ENCODE peak calls at places on chromosome 4, in four cellular contexts. V, F, T and A are unnamed samples.

GRCh38 chr4:111695677-111696076 is 449.6 kb upstream of the FAM241A start:
- DNase-seq in T (no peak), F (no peak), V (no peak), A (no peak)

GRCh38 chr4:70382691-70383181 is at the start of gene SMR3B:
- DNase-seq in V (no peak), T (no peak), F (no peak), A (no peak)

GRCh38 chr4:151565583-151565982 is 156.6 kb downstream of the FHIP1A start:
- DNase-seq in V (no peak), F (no peak), T (no peak), A (no peak)

GRCh38 chr4:5638316-5638715 is 70.0 kb downstream of the EVC2 start:
- DNase-seq in V (peak; percentile 89), T (no peak), F (no peak), A (peak; percentile 88)

GRCh38 chr4:124386163-124386562 is 326.4 kb downstream of the ANKRD50 start:
- DNase-seq in V (peak; percentile 2), F (no peak), T (no peak), A (no peak)

GRCh38 chr4:14115106-14115505 is 487.6 kb upstream of the BOD1L1 start:
- DNase-seq in T (no peak), V (no peak), F (no peak), A (no peak)

GRCh38 chr4:128942547-128942946 is 133.0 kb downstream of the JADE1 start:
- DNase-seq in V (peak; percentile 18), T (no peak), F (no peak), A (no peak)

GRCh38 chr4:2285665-2286381 is 23.9 kb upstream of the MXD4 start:
- DNase-seq in T (peak; percentile 58), F (no peak), V (no peak), A (peak; percentile 50)

GRCh38 chr4:122997463-122998101 is 75.2 kb upstream of the NUDT6 start:
- DNase-seq in T (no peak), F (no peak), V (no peak), A (no peak)

GRCh38 chr4:67346654-67347053 is 198.6 kb downstream of the CENPC start:
- DNase-seq in V (no peak), F (no peak), T (no peak), A (no peak)

GRCh38 chr4:143773998-143774898 is 73.8 kb upstream of the FREM3 start:
- DNase-seq in F (peak; percentile 54), V (peak; percentile 62), T (peak; percentile 54), A (no peak)

GRCh38 chr4:152220201-152220666 is 315.7 kb downstream of the FBXW7 start:
- DNase-seq in T (no peak), V (peak; percentile 41), F (no peak), A (peak; percentile 66)

DNA sequence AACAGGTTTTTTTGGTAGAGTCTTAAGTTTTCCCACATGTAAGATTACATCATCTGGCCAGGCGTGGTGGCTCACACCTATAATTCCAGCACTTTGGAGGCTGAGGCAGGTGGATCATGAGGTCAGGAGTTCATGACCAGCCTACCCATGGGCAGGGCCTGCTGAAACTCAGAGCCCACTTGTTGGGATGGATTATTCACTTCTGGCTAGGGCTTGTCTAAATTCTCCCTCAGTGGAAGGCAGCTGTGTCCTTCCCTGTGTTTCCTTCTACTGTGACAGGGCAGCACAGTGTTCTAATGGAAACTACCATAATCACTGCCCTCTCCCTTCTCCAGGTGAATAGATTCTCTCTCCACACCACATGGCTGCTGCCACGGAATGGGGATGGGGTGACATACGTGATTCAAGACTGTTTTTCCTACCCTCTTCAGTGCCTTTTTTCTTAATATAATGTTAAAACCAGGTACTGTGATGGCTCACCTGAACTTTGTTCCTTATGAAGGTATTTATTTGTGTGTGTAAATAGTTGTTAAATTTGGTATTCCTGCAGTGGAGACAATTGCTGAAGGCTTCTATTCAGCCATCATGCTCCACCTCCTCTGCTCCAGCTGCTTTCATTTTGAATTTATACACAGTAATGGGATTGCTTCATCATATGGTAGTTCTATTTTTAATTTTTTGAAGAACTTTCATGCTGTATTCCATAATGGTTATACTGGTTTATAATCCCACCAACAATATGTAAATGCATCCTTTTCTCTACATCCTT is 287.2 kb upstream of the HS3ST1 start:
- DNase-seq in F (no peak), T (no peak), V (no peak), A (no peak)
- TF ChIP-seq CTCF in F (no peak), T (no peak), V (no peak), A (no peak)

DNA sequence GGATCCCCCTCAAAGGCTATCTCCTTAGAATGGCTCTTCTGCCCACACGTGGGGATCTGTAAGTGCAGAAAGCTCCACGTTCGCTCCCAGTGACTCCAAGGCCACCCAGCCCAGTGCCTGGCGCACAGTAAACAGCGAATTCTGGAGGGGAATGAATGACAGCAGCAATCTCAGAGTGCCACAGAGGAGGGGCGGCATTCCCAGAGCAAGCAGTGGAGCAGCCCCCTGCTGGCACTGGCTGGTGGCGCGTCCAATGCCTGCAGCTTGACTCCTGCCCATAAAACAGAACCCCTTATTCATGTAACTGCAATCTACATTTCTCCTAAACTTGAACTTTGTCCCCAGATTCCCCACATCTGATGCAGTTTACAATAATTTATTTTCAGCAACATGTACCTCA is 6.9 kb upstream of the HELT start:
- DNase-seq in T (peak; percentile 82), V (no peak), F (no peak), A (no peak)
- TF ChIP-seq CTCF in T (peak; percentile 76), V (peak; percentile 34), F (peak; percentile 13), A (peak; percentile 45)

DNA sequence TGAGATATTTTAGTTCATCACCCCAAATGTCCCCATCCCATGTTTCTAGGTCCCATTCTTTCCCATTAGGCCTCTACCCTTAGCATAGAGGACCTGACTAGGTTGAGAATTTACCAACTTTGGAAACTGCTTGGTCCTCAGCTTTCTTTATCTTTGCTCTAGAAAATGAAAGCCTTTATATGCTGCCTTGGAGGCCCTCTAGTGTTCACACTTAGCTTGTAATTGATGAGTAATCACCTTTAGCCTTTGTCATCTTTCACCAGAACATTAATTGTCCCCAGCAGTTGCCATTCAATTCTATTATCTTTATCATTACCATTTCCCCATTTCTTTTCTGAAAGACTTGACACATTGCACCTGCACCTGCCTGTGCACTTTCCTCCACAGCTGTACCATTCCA is 589.2 kb upstream of the NR3C2 start:
- DNase-seq in T (no peak), F (peak; percentile 33), V (peak; percentile 8), A (no peak)
- TF ChIP-seq CTCF in T (no peak), F (peak; percentile 32), V (peak; percentile 48), A (peak; percentile 41)

GRCh38 chr4:47705326-47705981 is 132.4 kb downstream of the CORIN start:
- DNase-seq in T (no peak), F (no peak), V (peak; percentile 9), A (no peak)
- TF ChIP-seq CTCF in T (peak; percentile 57), F (no peak), V (peak; percentile 42), A (peak; percentile 52)

GRCh38 chr4:33381806-33382205 is 2661.6 kb downstream of the PCDH7 start:
- DNase-seq in F (no peak), T (no peak), V (no peak), A (no peak)

GRCh38 chr4:33390977-33391376 is 2670.8 kb downstream of the PCDH7 start:
- DNase-seq in V (no peak), F (no peak), T (no peak), A (no peak)

GRCh38 chr4:33386761-33387160 is 2666.6 kb downstream of the PCDH7 start:
- DNase-seq in T (no peak), V (no peak), F (no peak), A (no peak)
- TF ChIP-seq CTCF in T (peak; percentile 14), V (no peak), F (no peak), A (no peak)